ENCODE peak calls at places on chromosomes 1 and 21, in five cellular contexts. One of them, this sample, is unnamed.

GRCh38 chr1:21906173-21907078 is 30.7 kb downstream of the HSPG2 start:
- DNase-seq in PC-3: no peak
- DNase-seq in NT2/D1: no peak
- DNase-seq in neuronal stem cell: no peak
- DNase-seq in GM23248: peak; percentile 94
- DNase-seq in this sample: peak; percentile 56

GRCh38 chr1:203177471-203178039 is 1.9 kb upstream of the MYBPH start:
- DNase-seq in PC-3: peak; percentile 60
- DNase-seq in NT2/D1: no peak
- DNase-seq in neuronal stem cell: no peak
- DNase-seq in GM23248: peak; percentile 88
- DNase-seq in this sample: no peak

GRCh38 chr1:24102966-24103365 is 9.0 kb downstream of the MYOM3 start:
- DNase-seq in PC-3: no peak
- DNase-seq in NT2/D1: no peak
- DNase-seq in neuronal stem cell: no peak
- DNase-seq in GM23248: no peak
- DNase-seq in this sample: no peak

GRCh38 chr1:197618065-197618464 is 157.2 kb downstream of the DENND1B start:
- DNase-seq in PC-3: no peak
- DNase-seq in NT2/D1: no peak
- DNase-seq in neuronal stem cell: no peak
- DNase-seq in GM23248: peak; percentile 10
- DNase-seq in this sample: no peak

GRCh38 chr21:46564391-46564790 is 40.5 kb downstream of the S100B start:
- DNase-seq in PC-3: peak; percentile 35
- DNase-seq in NT2/D1: no peak
- DNase-seq in neuronal stem cell: no peak
- DNase-seq in GM23248: peak; percentile 5
- DNase-seq in this sample: no peak

GRCh38 chr1:44648514-44649250 is 25.6 kb downstream of the TMEM53 start:
- DNase-seq in PC-3: no peak
- DNase-seq in NT2/D1: no peak
- DNase-seq in neuronal stem cell: no peak
- DNase-seq in GM23248: no peak
- DNase-seq in this sample: peak; percentile 27

GRCh38 chr1:193458628-193459027 is 272.2 kb upstream of the B3GALT2 start:
- DNase-seq in PC-3: no peak
- DNase-seq in NT2/D1: no peak
- DNase-seq in neuronal stem cell: no peak
- DNase-seq in GM23248: no peak
- DNase-seq in this sample: no peak

GRCh38 chr1:244945109-244945671 is 80.8 kb upstream of the HNRNPU start:
- DNase-seq in PC-3: no peak
- DNase-seq in NT2/D1: no peak
- DNase-seq in neuronal stem cell: no peak
- DNase-seq in GM23248: no peak
- DNase-seq in this sample: no peak

GRCh38 chr1:37951041-37951782 is 4.4 kb upstream of the INPP5B start:
- DNase-seq in PC-3: no peak
- DNase-seq in NT2/D1: no peak
- DNase-seq in neuronal stem cell: no peak
- DNase-seq in GM23248: peak; percentile 20
- DNase-seq in this sample: no peak

GRCh38 chr1:227225715-227226346 is 92.5 kb downstream of the CDC42BPA start:
- DNase-seq in PC-3: peak; percentile 98
- DNase-seq in NT2/D1: no peak
- DNase-seq in neuronal stem cell: no peak
- DNase-seq in GM23248: peak; percentile 86
- DNase-seq in this sample: no peak

GRCh38 chr1:147600119-147601111 is 59.1 kb downstream of the BCL9 start:
- DNase-seq in PC-3: peak; percentile 64
- DNase-seq in NT2/D1: no peak
- DNase-seq in neuronal stem cell: no peak
- DNase-seq in GM23248: peak; percentile 71
- DNase-seq in this sample: no peak

GRCh38 chr1:164746677-164747076 is 187.7 kb downstream of the PBX1 start:
- DNase-seq in PC-3: no peak
- DNase-seq in NT2/D1: no peak
- DNase-seq in neuronal stem cell: no peak
- DNase-seq in GM23248: no peak
- DNase-seq in this sample: no peak

GRCh38 chr21:41659791-41660560 is 106.9 kb downstream of the RIPK4 start:
- DNase-seq in PC-3: peak; percentile 70
- DNase-seq in NT2/D1: no peak
- DNase-seq in neuronal stem cell: no peak
- DNase-seq in GM23248: peak; percentile 53
- DNase-seq in this sample: no peak

GRCh38 chr1:172456344-172456769 is 12.5 kb upstream of the PIGC start:
- DNase-seq in PC-3: no peak
- DNase-seq in NT2/D1: no peak
- DNase-seq in neuronal stem cell: no peak
- DNase-seq in GM23248: no peak
- DNase-seq in this sample: no peak

GRCh38 chr1:183349201-183349711 is 68.9 kb downstream of the NMNAT2 start:
- DNase-seq in PC-3: no peak
- DNase-seq in NT2/D1: peak; percentile 80
- DNase-seq in neuronal stem cell: no peak
- DNase-seq in GM23248: peak; percentile 87
- DNase-seq in this sample: no peak

GRCh38 chr1:36508257-36508656 is 25.5 kb upstream of the CSF3R start:
- DNase-seq in PC-3: no peak
- DNase-seq in NT2/D1: no peak
- DNase-seq in neuronal stem cell: no peak
- DNase-seq in GM23248: no peak
- DNase-seq in this sample: no peak

GRCh38 chr1:205933672-205934618 is 9.3 kb downstream of the SLC26A9 start:
- DNase-seq in PC-3: peak; percentile 78
- DNase-seq in NT2/D1: peak; percentile 82
- DNase-seq in neuronal stem cell: no peak
- DNase-seq in GM23248: peak; percentile 90
- DNase-seq in this sample: no peak

GRCh38 chr1:150551784-150552691 is 2.8 kb downstream of the ADAMTSL4 start:
- DNase-seq in PC-3: peak; percentile 82
- DNase-seq in NT2/D1: no peak
- DNase-seq in neuronal stem cell: no peak
- DNase-seq in GM23248: peak; percentile 96
- DNase-seq in this sample: peak; percentile 70

GRCh38 chr1:202553560-202554038 is 156.7 kb downstream of the SYT2 start:
- DNase-seq in PC-3: no peak
- DNase-seq in NT2/D1: no peak
- DNase-seq in neuronal stem cell: no peak
- DNase-seq in GM23248: peak; percentile 50
- DNase-seq in this sample: no peak

GRCh38 chr1:205225901-205226765 is 1.6 kb upstream of the TMCC2 start:
- DNase-seq in PC-3: peak; percentile 15
- DNase-seq in NT2/D1: no peak
- DNase-seq in neuronal stem cell: no peak
- DNase-seq in GM23248: peak; percentile 11
- DNase-seq in this sample: no peak

GRCh38 chr1:14759843-14760242 is 161.4 kb downstream of the KAZN start:
- DNase-seq in PC-3: no peak
- DNase-seq in NT2/D1: no peak
- DNase-seq in neuronal stem cell: no peak
- DNase-seq in GM23248: no peak
- DNase-seq in this sample: no peak

GRCh38 chr1:3695326-3696217 is 43.3 kb downstream of the TP73 start:
- DNase-seq in PC-3: peak; percentile 71
- DNase-seq in NT2/D1: peak; percentile 27
- DNase-seq in neuronal stem cell: peak; percentile 49
- DNase-seq in GM23248: peak; percentile 69
- DNase-seq in this sample: no peak

GRCh38 chr1:32339363-32339978 is 3.4 kb upstream of the MARCKSL1 start:
- DNase-seq in PC-3: peak; percentile 65
- DNase-seq in NT2/D1: no peak
- DNase-seq in neuronal stem cell: no peak
- DNase-seq in GM23248: peak; percentile 78
- DNase-seq in this sample: no peak

GRCh38 chr1:224381880-224382548 is 25.3 kb downstream of the CNIH4 start:
- DNase-seq in PC-3: no peak
- DNase-seq in NT2/D1: no peak
- DNase-seq in neuronal stem cell: no peak
- DNase-seq in GM23248: no peak
- DNase-seq in this sample: no peak

GRCh38 chr21:45428534-45428933 is 23.6 kb downstream of the COL18A1 start:
- DNase-seq in PC-3: no peak
- DNase-seq in NT2/D1: no peak
- DNase-seq in neuronal stem cell: no peak
- DNase-seq in GM23248: no peak
- DNase-seq in this sample: no peak

GRCh38 chr21:39197448-39197847 is 14.2 kb upstream of the PSMG1 start:
- DNase-seq in PC-3: no peak
- DNase-seq in NT2/D1: no peak
- DNase-seq in neuronal stem cell: no peak
- DNase-seq in GM23248: no peak
- DNase-seq in this sample: no peak

GRCh38 chr1:58592521-58593134 is 15.6 kb upstream of the TACSTD2 start:
- DNase-seq in PC-3: peak; percentile 85
- DNase-seq in NT2/D1: no peak
- DNase-seq in neuronal stem cell: no peak
- DNase-seq in GM23248: peak; percentile 87
- DNase-seq in this sample: no peak

GRCh38 chr1:168187180-168187579 is 8.4 kb downstream of the TIPRL start:
- DNase-seq in PC-3: no peak
- DNase-seq in NT2/D1: no peak
- DNase-seq in neuronal stem cell: no peak
- DNase-seq in GM23248: no peak
- DNase-seq in this sample: no peak

GRCh38 chr1:40352126-40352525 is 21.4 kb upstream of the SMAP2 start:
- DNase-seq in PC-3: no peak
- DNase-seq in NT2/D1: no peak
- DNase-seq in neuronal stem cell: no peak
- DNase-seq in GM23248: no peak
- DNase-seq in this sample: no peak

GRCh38 chr21:37696936-37697335 is 219.3 kb downstream of the KCNJ6 start:
- DNase-seq in PC-3: no peak
- DNase-seq in NT2/D1: no peak
- DNase-seq in neuronal stem cell: no peak
- DNase-seq in GM23248: no peak
- DNase-seq in this sample: no peak

GRCh38 chr1:211546543-211546942 is 32.4 kb downstream of the SLC30A1 start:
- DNase-seq in PC-3: no peak
- DNase-seq in NT2/D1: no peak
- DNase-seq in neuronal stem cell: no peak
- DNase-seq in GM23248: no peak
- DNase-seq in this sample: no peak

GRCh38 chr1:6634278-6635052 is 9.8 kb downstream of the THAP3 start:
- DNase-seq in PC-3: peak; percentile 64
- DNase-seq in NT2/D1: no peak
- DNase-seq in neuronal stem cell: no peak
- DNase-seq in GM23248: peak; percentile 51
- DNase-seq in this sample: peak; percentile 62

GRCh38 chr21:41632748-41633475 is 125.0 kb upstream of the TMPRSS2 start:
- DNase-seq in PC-3: peak; percentile 26
- DNase-seq in NT2/D1: no peak
- DNase-seq in neuronal stem cell: no peak
- DNase-seq in GM23248: no peak
- DNase-seq in this sample: no peak

GRCh38 chr1:236608930-236609726 is 4.8 kb upstream of the HEATR1 start:
- DNase-seq in PC-3: peak; percentile 52
- DNase-seq in NT2/D1: peak; percentile 77
- DNase-seq in neuronal stem cell: peak; percentile 48
- DNase-seq in GM23248: peak; percentile 61
- DNase-seq in this sample: peak; percentile 48

GRCh38 chr1:236603896-236604217 is 459 bp downstream of the HEATR1 start:
- DNase-seq in PC-3: peak; percentile 2
- DNase-seq in NT2/D1: no peak
- DNase-seq in neuronal stem cell: peak; percentile 11
- DNase-seq in GM23248: peak; percentile 66
- DNase-seq in this sample: peak; percentile 19

GRCh38 chr1:236602171-236602570 is 2.1 kb downstream of the HEATR1 start:
- DNase-seq in PC-3: no peak
- DNase-seq in NT2/D1: no peak
- DNase-seq in neuronal stem cell: no peak
- DNase-seq in GM23248: no peak
- DNase-seq in this sample: no peak

GRCh38 chr1:236604218-236605029 is at the start of gene HEATR1:
- DNase-seq in PC-3: peak; percentile 88
- DNase-seq in NT2/D1: peak; percentile 99
- DNase-seq in neuronal stem cell: peak; percentile 88
- DNase-seq in GM23248: peak; percentile 98
- DNase-seq in this sample: peak; percentile 94

DNA sequence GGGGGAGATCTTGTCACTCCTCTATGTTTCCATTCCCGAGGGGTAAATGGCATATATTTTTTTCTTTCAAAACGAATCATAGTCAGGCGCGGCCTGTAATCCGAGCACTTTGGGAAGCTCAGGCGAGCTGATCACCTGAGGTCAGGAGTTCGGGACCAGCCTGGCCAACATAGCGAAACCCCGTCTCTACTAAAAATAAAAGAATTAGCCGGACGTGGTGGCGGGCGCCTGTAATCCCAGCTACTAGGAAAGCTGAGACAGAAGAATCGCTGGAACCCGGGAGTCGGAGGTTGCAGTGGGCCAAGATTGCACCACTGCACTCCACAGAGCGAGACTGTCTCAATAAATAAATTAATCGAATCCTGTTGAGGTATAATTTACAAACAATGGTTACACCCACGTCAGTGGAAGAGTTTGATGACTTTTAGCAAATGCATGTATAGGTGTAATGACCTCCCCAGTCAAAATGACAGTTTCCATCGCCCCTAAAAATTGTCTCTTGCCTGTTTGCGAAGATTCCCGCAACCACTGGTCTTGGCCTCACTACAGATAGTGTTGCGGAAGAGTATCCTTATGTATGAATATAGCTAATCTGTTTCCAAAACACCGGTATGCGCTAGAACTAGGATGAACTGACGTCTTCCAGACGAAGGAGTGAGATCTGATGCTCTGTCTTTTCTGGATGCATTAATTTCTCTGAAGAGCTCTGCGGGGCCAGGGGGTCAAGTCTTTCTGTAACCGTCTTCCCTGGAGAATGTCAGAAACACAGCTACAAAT is 902 bp upstream of the HEATR1 start:
- DNase-seq in PC-3: no peak
- DNase-seq in NT2/D1: no peak
- DNase-seq in neuronal stem cell: no peak
- DNase-seq in GM23248: no peak
- DNase-seq in this sample: no peak
- H3K9ac ChIP-seq in PC-3: no peak overlapping the region
- H3K9ac ChIP-seq in NT2/D1: peak overlapping the region; percentile 93
- H3K9ac ChIP-seq in neuronal stem cell: peak overlapping the region; percentile 55
- H3K9ac ChIP-seq in GM23248: peak overlapping the region; percentile 85
- H3K9ac ChIP-seq in this sample: no peak overlapping the region

GRCh38 chr1:198678301-198678836 is 39.5 kb downstream of the PTPRC start:
- DNase-seq in PC-3: no peak
- DNase-seq in NT2/D1: no peak
- DNase-seq in neuronal stem cell: no peak
- DNase-seq in GM23248: no peak
- DNase-seq in this sample: no peak
- H3K9ac ChIP-seq in PC-3: no peak overlapping the region
- H3K9ac ChIP-seq in NT2/D1: no peak overlapping the region
- H3K9ac ChIP-seq in neuronal stem cell: no peak overlapping the region
- H3K9ac ChIP-seq in GM23248: no peak overlapping the region
- H3K9ac ChIP-seq in this sample: no peak overlapping the region

GRCh38 chr21:7957713-7958064 is 2563.7 kb upstream of the TPTE start:
- DNase-seq in PC-3: no peak
- DNase-seq in NT2/D1: no peak
- DNase-seq in neuronal stem cell: no peak
- DNase-seq in GM23248: no peak
- DNase-seq in this sample: no peak
- H3K9ac ChIP-seq in PC-3: no peak overlapping the region
- H3K9ac ChIP-seq in NT2/D1: no peak overlapping the region
- H3K9ac ChIP-seq in neuronal stem cell: no peak overlapping the region
- H3K9ac ChIP-seq in GM23248: no peak overlapping the region
- H3K9ac ChIP-seq in this sample: no peak overlapping the region

GRCh38 chr1:155192346-155193274 is 15.1 kb downstream of the THBS3 start:
- DNase-seq in PC-3: peak; percentile 46
- DNase-seq in NT2/D1: no peak
- DNase-seq in neuronal stem cell: no peak
- DNase-seq in GM23248: no peak
- DNase-seq in this sample: peak; percentile 88
- H3K9ac ChIP-seq in PC-3: peak overlapping the region; percentile 55
- H3K9ac ChIP-seq in NT2/D1: peak overlapping the region; percentile 98
- H3K9ac ChIP-seq in neuronal stem cell: peak overlapping the region; percentile 84
- H3K9ac ChIP-seq in GM23248: peak overlapping the region; percentile 89
- H3K9ac ChIP-seq in this sample: peak overlapping the region; percentile 88

This sample was measured in colonic mucosa.